ENCODE peak calls at places on chromosomes 5 and 9, in seven cellular contexts. A is stimulated activated CD4-positive, alpha-beta T cell treated with anti-CD3 and anti-CD28 coated beads, TNF-alpha, amount 100 ng/mL, for 1 hour; Z is stimulated activated CD8-positive, alpha-beta memory T cell treated with anti-CD3 and anti-CD28 coated beads, Interleukin-15, amount 100 ng/mL, for 4 hours; R is astrocyte of the cerebellum; B is effector CD8-positive, alpha-beta T cell; K is NCI-H2081; M is kidney epithelial cell. Q is an unnamed sample.

GRCh38 chr5:129103397-129103796 is 8.8 kb downstream of the ISOC1 start:
- DNase-seq in A (no peak), Z (no peak), R (no peak), B (no peak), K (no peak), M (no peak), Q (no peak)

GRCh38 chr5:33310471-33310870 is 130.3 kb upstream of the TARS1 start:
- DNase-seq in A (no peak), Z (no peak), R (no peak), B (no peak), K (no peak), M (peak), Q (peak)

GRCh38 chr5:159385529-159385928 is 55.2 kb upstream of the IL12B start:
- DNase-seq in A (no peak), Z (no peak), R (no peak), B (no peak), K (no peak), M (no peak), Q (no peak)

GRCh38 chr9:128632066-128632465 is 24.6 kb downstream of the DYNC2I2 start:
- DNase-seq in A (no peak), Z (no peak), R (no peak), B (no peak), K (no peak), M (no peak), Q (no peak)

GRCh38 chr5:69084903-69085302 is 8.9 kb upstream of the SLC30A5 start:
- DNase-seq in A (no peak), Z (no peak), R (no peak), B (no peak), K (no peak), M (no peak), Q (no peak)

GRCh38 chr5:38800515-38800914 is 45.3 kb upstream of the OSMR start:
- DNase-seq in A (no peak), Z (no peak), R (no peak), B (no peak), K (no peak), M (no peak), Q (no peak)

GRCh38 chr5:74516217-74516636 is 124.3 kb downstream of the ENC1 start:
- DNase-seq in A (no peak), Z (no peak), R (no peak), B (no peak), K (no peak), M (peak), Q (peak)

GRCh38 chr5:141662028-141662427 is 10.8 kb upstream of the FCHSD1 start:
- DNase-seq in A (no peak), Z (no peak), R (no peak), B (no peak), K (no peak), M (no peak), Q (no peak)

GRCh38 chr5:15995206-15996052 is 184.2 kb downstream of the MARCHF11 start:
- DNase-seq in A (no peak), Z (no peak), R (peak), B (no peak), K (peak), M (no peak), Q (peak)

GRCh38 chr9:136584401-136585328 is 38.8 kb upstream of the NOTCH1 start:
- DNase-seq in A (no peak), Z (no peak), R (no peak), B (no peak), K (no peak), M (no peak), Q (no peak)

GRCh38 chr5:136192526-136193395 is at the start of gene SMIM32:
- DNase-seq in A (no peak), Z (no peak), R (no peak), B (no peak), K (no peak), M (no peak), Q (no peak)

GRCh38 chr5:32174011-32174866 is at the start of gene GOLPH3:
- DNase-seq in A (peak), Z (peak), R (peak), B (peak), K (peak), M (no peak), Q (peak)

Q was measured in IMR-90.